ENCODE peak calls at places on chromosomes 13 and 19, in five cellular contexts. R is H9, S is osteocyte, I is heart left ventricle, U is IMR-90. X is an unnamed sample.

GRCh38 chr19:29277107-29277506 is 64.2 kb upstream of the UQCRFS1 start:
- DNase-seq in R (peak), S (no peak), I (no peak), U (no peak), X (no peak)

GRCh38 chr19:46369817-46370216 is 22.9 kb downstream of the PPP5C start:
- DNase-seq in R (no peak), S (no peak), I (no peak), U (peak), X (no peak)

GRCh38 chr19:12840091-12841079 is 2.1 kb downstream of the MAST1 start:
- DNase-seq in R (peak), S (no peak), I (no peak), U (peak), X (no peak)

GRCh38 chr13:56351041-56351440 is 789.7 kb upstream of the PRR20A start:
- DNase-seq in R (peak), S (no peak), I (no peak), U (no peak), X (no peak)

GRCh38 chr19:8238251-8238650 is 29.1 kb downstream of the CERS4 start:
- DNase-seq in R (no peak), S (no peak), I (no peak), U (no peak), X (no peak)

GRCh38 chr19:46678110-46678732 is 17.2 kb upstream of the DACT3 start:
- DNase-seq in R (peak), S (no peak), I (no peak), U (no peak), X (no peak)

GRCh38 chr19:3968556-3969434 is 2.1 kb downstream of the DAPK3 start:
- DNase-seq in R (peak), S (peak), I (peak), U (peak), X (peak)

GRCh38 chr19:40713939-40714338 is 2.7 kb downstream of the COQ8B start:
- DNase-seq in R (no peak), S (no peak), I (no peak), U (no peak), X (no peak)

GRCh38 chr19:16297575-16298178 is 26.9 kb upstream of the KLF2 start:
- DNase-seq in R (no peak), S (no peak), I (no peak), U (no peak), X (no peak)

GRCh38 chr13:43783820-43784219 is 3.0 kb downstream of the ENOX1 start:
- DNase-seq in R (no peak), S (no peak), I (no peak), U (peak), X (no peak)

GRCh38 chr13:36418022-36418805 is 14.1 kb upstream of the CCNA1 start:
- DNase-seq in R (no peak), S (no peak), I (no peak), U (peak), X (peak)

GRCh38 chr19:47445937-47446402 is 25.7 kb downstream of the SLC8A2 start:
- DNase-seq in R (peak), S (no peak), I (no peak), U (no peak), X (no peak)

GRCh38 chr13:110130431-110130830 is 176.5 kb downstream of the COL4A1 start:
- DNase-seq in R (no peak), S (no peak), I (no peak), U (no peak), X (no peak)

GRCh38 chr13:98839826-98840769 is 87.6 kb upstream of the SLC15A1 start:
- DNase-seq in R (peak), S (no peak), I (peak), U (peak), X (peak)

GRCh38 chr19:46613525-46613924 is 11.4 kb downstream of the PTGIR start:
- DNase-seq in R (no peak), S (no peak), I (no peak), U (no peak), X (no peak)

GRCh38 chr19:46018729-46019251 is 4.1 kb downstream of the PGLYRP1 start:
- DNase-seq in R (no peak), S (no peak), I (no peak), U (no peak), X (no peak)

GRCh38 chr13:48923376-48923775 is 52.3 kb upstream of the FNDC3A start:
- DNase-seq in R (no peak), S (no peak), I (no peak), U (no peak), X (no peak)

GRCh38 chr19:28103916-28104315 is 1109.0 kb downstream of the UQCRFS1 start:
- DNase-seq in R (no peak), S (no peak), I (no peak), U (no peak), X (no peak)

GRCh38 chr19:11168568-11168967 is 13.0 kb upstream of the SPC24 start:
- DNase-seq in R (no peak), S (no peak), I (no peak), U (peak), X (peak)

GRCh38 chr19:50486823-50487515 is 10.3 kb upstream of the GARIN5A start:
- DNase-seq in R (peak), S (peak), I (no peak), U (peak), X (no peak)

GRCh38 chr13:101649490-101650126 is 197.1 kb downstream of the ITGBL1 start:
- DNase-seq in R (no peak), S (no peak), I (no peak), U (peak), X (peak)

GRCh38 chr13:65638572-65639168 is 1591.5 kb downstream of the PCDH9 start:
- DNase-seq in R (no peak), S (no peak), I (no peak), U (peak), X (peak)

GRCh38 chr19:4597278-4597974 is 37.9 kb upstream of the SEMA6B start:
- DNase-seq in R (no peak), S (no peak), I (no peak), U (no peak), X (no peak)

GRCh38 chr19:3785464-3785937 is 680 bp downstream of the MATK start:
- DNase-seq in R (no peak), S (no peak), I (no peak), U (no peak), X (no peak)

GRCh38 chr13:20718958-20719566 is 15.6 kb downstream of the IL17D start:
- DNase-seq in R (no peak), S (no peak), I (no peak), U (no peak), X (no peak)

GRCh38 chr13:42926555-42926954 is 65.5 kb downstream of the EPSTI1 start:
- DNase-seq in R (no peak), S (no peak), I (no peak), U (no peak), X (no peak)

GRCh38 chr19:18865973-18866799 is 29.8 kb downstream of the CERS1 start:
- DNase-seq in R (peak), S (peak), I (peak), U (peak), X (no peak)

GRCh38 chr13:78598382-78598781 is 5.0 kb downstream of the POU4F1 start:
- DNase-seq in R (no peak), S (no peak), I (no peak), U (no peak), X (no peak)

GRCh38 chr19:35911790-35912189 is 3.7 kb upstream of the TYROBP start:
- DNase-seq in R (no peak), S (no peak), I (no peak), U (peak), X (peak)

GRCh38 chr13:105921711-105922110 is 613.8 kb downstream of the EFNB2 start:
- DNase-seq in R (no peak), S (no peak), I (no peak), U (no peak), X (no peak)

GRCh38 chr19:14361824-14362223 is 19.4 kb upstream of the ADGRE5 start:
- DNase-seq in R (peak), S (no peak), I (no peak), U (no peak), X (no peak)

GRCh38 chr19:10112895-10113591 is 1.6 kb downstream of the P2RY11 start:
- DNase-seq in R (peak), S (no peak), I (no peak), U (no peak), X (no peak)

GRCh38 chr13:31327157-31327556 is 127.4 kb downstream of the B3GLCT start:
- DNase-seq in R (no peak), S (no peak), I (no peak), U (no peak), X (no peak)

DNA sequence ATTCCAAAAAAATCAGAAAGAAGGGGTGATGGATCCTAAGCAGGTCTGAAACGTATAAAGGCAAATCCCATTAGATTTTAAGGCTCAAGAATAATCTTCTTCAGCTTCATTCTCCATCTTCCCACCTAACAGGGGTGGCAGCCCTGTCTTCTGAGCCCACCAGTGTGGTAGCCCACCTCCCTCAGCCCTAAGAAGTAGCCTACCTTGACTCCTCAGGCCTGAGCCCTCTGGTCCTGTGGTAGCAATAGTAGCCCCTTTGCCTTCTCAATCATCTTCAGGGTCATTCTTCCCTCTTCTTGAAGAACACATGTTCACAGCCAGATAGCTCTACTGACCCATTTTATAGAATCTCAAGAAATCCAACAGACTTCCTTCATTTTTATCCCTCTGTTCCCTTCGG is 33.7 kb downstream of the N4BP2L2 start:
- DNase-seq in R (no peak), S (no peak), I (no peak), U (no peak), X (no peak)
- TF ChIP-seq CTCF in R (no peak), S (no peak), I (no peak), U (no peak), X (no peak)

GRCh38 chr19:51511353-51511752 is 9.8 kb upstream of the SIGLEC12 start:
- DNase-seq in R (no peak), S (no peak), I (no peak), U (no peak), X (no peak)
- TF ChIP-seq CTCF in R (peak), S (no peak), I (no peak), U (no peak), X (no peak)

DNA sequence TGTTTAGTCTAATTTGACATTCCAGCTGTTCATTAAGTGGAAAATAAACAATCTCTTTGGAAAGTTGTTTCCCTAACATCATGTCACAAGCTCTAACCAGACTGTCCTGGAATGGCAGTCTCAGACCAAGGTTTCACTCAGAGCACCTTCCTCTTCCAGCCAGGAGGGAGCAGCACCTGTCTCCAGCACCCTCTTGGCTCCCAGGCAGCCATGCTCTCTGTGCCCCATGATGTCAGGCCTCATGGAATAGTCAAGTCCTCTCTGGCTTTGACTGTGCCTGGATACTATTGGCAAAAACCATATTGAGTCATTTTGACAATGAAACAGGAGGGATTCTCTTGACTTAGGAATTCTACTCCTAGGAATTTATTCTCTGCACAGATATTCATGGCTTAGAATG is 171.4 kb downstream of the OXGR1 start:
- DNase-seq in R (peak), S (no peak), I (no peak), U (no peak), X (no peak)
- TF ChIP-seq CTCF in R (peak), S (no peak), I (no peak), U (no peak), X (no peak)

DNA sequence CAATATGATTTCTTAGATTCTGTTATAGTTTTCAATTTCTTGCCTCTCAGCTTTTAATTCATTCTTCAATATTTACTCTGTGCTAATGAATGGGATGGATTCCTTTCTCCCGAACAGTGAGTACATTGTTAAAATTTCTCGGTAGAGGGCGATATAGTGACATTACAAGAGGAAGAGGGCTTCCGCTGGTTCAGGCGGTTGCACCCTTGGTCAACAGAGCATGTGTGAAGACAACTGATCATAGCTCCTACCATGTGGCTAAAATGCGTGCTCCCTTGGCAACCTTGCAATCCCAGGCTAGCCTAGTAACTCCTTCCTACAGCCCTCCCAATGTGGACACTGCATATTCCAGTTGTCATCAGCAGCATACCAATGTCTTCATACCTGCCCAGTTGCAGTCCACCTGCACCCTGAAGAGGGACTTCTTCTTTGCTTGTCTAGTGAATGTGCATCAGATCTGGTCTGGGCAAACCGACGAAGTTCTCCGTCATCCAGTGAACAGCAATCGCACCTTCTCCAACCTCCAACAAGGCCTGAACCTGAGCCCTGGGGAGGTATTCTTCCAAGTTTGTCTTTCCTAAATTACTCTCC is 653.0 kb upstream of the GPC6 start:
- DNase-seq in R (peak), S (no peak), I (no peak), U (peak), X (peak)
- TF ChIP-seq CTCF in R (peak), S (peak), I (no peak), U (peak), X (peak)

GRCh38 chr19:49210108-49210900 is 52.7 kb downstream of the TRPM4 start:
- DNase-seq in R (peak), S (no peak), I (no peak), U (no peak), X (no peak)
- TF ChIP-seq CTCF in R (peak), S (no peak), I (no peak), U (no peak), X (no peak)

GRCh38 chr13:113084094-113084942 is 21.3 kb upstream of the F7 start:
- DNase-seq in R (no peak), S (no peak), I (no peak), U (no peak), X (no peak)

GRCh38 chr13:113086991-113087922 is 18.3 kb upstream of the F7 start:
- DNase-seq in R (no peak), S (no peak), I (no peak), U (no peak), X (no peak)

GRCh38 chr13:113084943-113085540 is 20.5 kb upstream of the F7 start:
- DNase-seq in R (no peak), S (no peak), I (no peak), U (no peak), X (no peak)

GRCh38 chr13:113087923-113088690 is 17.5 kb upstream of the F7 start:
- DNase-seq in R (no peak), S (no peak), I (no peak), U (no peak), X (no peak)

GRCh38 chr13:113086031-113086750 is 19.4 kb upstream of the F7 start:
- DNase-seq in R (peak), S (no peak), I (no peak), U (peak), X (no peak)
- TF ChIP-seq CTCF in R (peak), S (no peak), I (no peak), U (peak), X (no peak)

DNA sequence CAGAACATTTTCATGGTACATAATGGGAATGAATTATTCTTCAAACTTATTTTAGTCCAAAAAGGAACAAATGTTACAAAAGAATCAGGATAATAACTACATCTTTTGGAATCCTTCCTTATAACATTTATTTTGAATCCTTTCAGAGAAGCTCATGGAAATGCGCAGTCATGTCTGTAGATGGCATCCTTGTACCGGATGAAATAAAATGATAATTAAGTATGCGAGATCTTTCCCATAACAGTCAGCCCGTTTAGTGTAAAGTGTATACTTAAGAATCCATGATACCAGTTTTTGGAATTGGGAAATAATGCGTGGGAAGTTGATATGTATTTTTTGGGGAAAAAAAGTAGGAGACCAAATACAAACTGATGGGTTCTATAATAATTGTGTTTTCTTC is 418.8 kb downstream of the GPC5 start:
- DNase-seq in R (no peak), S (no peak), I (no peak), U (peak), X (peak)
- TF ChIP-seq CTCF in R (no peak), S (peak), I (no peak), U (peak), X (peak)

GRCh38 chr19:863305-863620 is 3.8 kb downstream of the CFD start:
- DNase-seq in R (no peak), S (no peak), I (no peak), U (no peak), X (no peak)

GRCh38 chr19:862529-863304 is 3.3 kb downstream of the CFD start:
- DNase-seq in R (peak), S (peak), I (peak), U (peak), X (no peak)

GRCh38 chr19:860481-861098 is 1.1 kb downstream of the CFD start:
- DNase-seq in R (no peak), S (peak), I (no peak), U (peak), X (peak)

GRCh38 chr19:861099-861755 is 1.8 kb downstream of the CFD start:
- DNase-seq in R (no peak), S (no peak), I (no peak), U (no peak), X (no peak)

DNA sequence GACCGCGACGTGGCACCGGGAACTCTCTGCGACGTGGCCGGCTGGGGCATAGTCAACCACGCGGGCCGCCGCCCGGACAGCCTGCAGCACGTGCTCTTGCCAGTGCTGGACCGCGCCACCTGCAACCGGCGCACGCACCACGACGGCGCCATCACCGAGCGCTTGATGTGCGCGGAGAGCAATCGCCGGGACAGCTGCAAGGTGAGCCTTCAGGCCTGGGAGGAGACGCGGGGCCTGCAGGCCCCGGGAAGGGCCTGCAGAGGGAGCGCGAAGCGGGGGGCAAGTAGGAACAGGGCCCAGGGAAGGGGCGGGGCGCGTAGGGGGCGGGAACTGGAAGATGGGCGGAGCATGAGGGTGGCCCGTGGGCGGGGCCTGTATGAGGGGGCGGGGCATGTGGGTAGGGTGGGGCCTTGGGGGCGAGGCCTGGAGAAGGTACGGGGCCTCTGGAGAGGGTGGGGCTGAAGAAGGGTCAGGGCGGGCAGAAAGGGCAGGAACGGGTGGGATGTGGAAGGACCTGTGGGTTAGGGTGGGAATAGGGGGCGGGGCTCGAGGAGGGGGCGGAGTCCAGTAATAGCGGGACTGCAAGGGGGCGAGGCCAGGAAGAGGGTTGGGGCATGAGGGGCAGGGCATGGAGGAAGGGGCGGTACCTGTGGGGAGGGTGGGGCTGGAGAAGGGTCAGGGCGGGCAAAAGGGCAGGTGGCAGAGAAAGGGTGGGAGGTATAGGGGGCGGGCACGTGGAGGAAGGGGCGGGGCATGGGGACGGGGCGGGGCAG is 2.5 kb downstream of the CFD start:
- DNase-seq in R (peak), S (peak), I (no peak), U (no peak), X (no peak)
- TF ChIP-seq CTCF in R (peak), S (peak), I (no peak), U (no peak), X (no peak)

GRCh38 chr19:55166530-55167268 is at the start of gene DNAAF3:
- DNase-seq in R (peak), S (peak), I (peak), U (peak), X (peak)
- TF ChIP-seq CTCF in R (no peak), S (no peak), I (no peak), U (no peak), X (no peak)